ENCODE peak calls at places on chromosomes 11 and 22, in five cellular contexts. N, P, S, V and Z are unnamed samples.

GRCh38 chr22:32760396-32760795 is 41.1 kb upstream of the TIMP3 start:
- DNase-seq in N (no peak), P (no peak), S (no peak), V (no peak), Z (no peak)

GRCh38 chr22:47123827-47124442 is 361.5 kb downstream of the TBC1D22A start:
- DNase-seq in N (peak; percentile 9), P (no peak), S (no peak), V (peak; percentile 21), Z (no peak)

GRCh38 chr22:41900652-41901312 is 14.1 kb downstream of the SHISA8 start:
- DNase-seq in N (peak; percentile 25), P (no peak), S (no peak), V (peak; percentile 47), Z (no peak)

GRCh38 chr11:99098258-99098657 is 77.5 kb downstream of the CNTN5 start:
- DNase-seq in N (no peak), P (no peak), S (no peak), V (no peak), Z (no peak)

GRCh38 chr22:44964722-44965078 is 45.1 kb downstream of the PHF21B start:
- DNase-seq in N (no peak), P (no peak), S (no peak), V (no peak), Z (peak; percentile 77)

GRCh38 chr22:29004647-29005371 is 56.8 kb downstream of the C22orf31 start:
- DNase-seq in N (peak; percentile 66), P (peak; percentile 88), S (peak; percentile 84), V (no peak), Z (peak; percentile 87)

GRCh38 chr11:62566247-62566646 is 7.4 kb downstream of the EEF1G start:
- DNase-seq in N (no peak), P (no peak), S (no peak), V (peak; percentile 25), Z (no peak)

GRCh38 chr11:97451441-97451840 is 1061.6 kb downstream of the JRKL start:
- DNase-seq in N (no peak), P (no peak), S (no peak), V (no peak), Z (no peak)

GRCh38 chr11:27718346-27718852 is 18.1 kb upstream of the BDNF start:
- DNase-seq in N (no peak), P (peak; percentile 73), S (peak; percentile 56), V (no peak), Z (peak; percentile 87)

GRCh38 chr11:74388678-74389327 is 9.4 kb downstream of the PGM2L1 start:
- DNase-seq in N (no peak), P (peak; percentile 33), S (peak; percentile 79), V (no peak), Z (peak; percentile 43)

GRCh38 chr11:27215471-27216267 is 147.3 kb downstream of the CCDC34 start:
- DNase-seq in N (peak; percentile 76), P (no peak), S (peak; percentile 86), V (peak; percentile 82), Z (peak; percentile 17)

GRCh38 chr11:118167906-118168305 is 8.5 kb downstream of the SCN2B start:
- DNase-seq in N (no peak), P (no peak), S (no peak), V (no peak), Z (no peak)

GRCh38 chr22:46192210-46192993 is 42.1 kb downstream of the PPARA start:
- DNase-seq in N (no peak), P (no peak), S (no peak), V (no peak), Z (no peak)

GRCh38 chr22:44128961-44129613 is 51.6 kb upstream of the PARVG start:
- DNase-seq in N (peak; percentile 35), P (no peak), S (no peak), V (peak; percentile 27), Z (no peak)

GRCh38 chr11:129787518-129787917 is 28.1 kb upstream of the TMEM45B start:
- DNase-seq in N (no peak), P (no peak), S (no peak), V (no peak), Z (no peak)

GRCh38 chr22:46592390-46592872 is 27.8 kb upstream of the GRAMD4 start:
- DNase-seq in N (peak; percentile 70), P (no peak), S (no peak), V (peak; percentile 92), Z (no peak)

GRCh38 chr11:19259487-19260345 is 19.0 kb upstream of the E2F8 start:
- DNase-seq in N (peak; percentile 69), P (peak; percentile 62), S (peak; percentile 89), V (peak; percentile 88), Z (peak; percentile 65)

GRCh38 chr22:45552580-45553332 is 50.1 kb downstream of the FBLN1 start:
- DNase-seq in N (peak; percentile 82), P (no peak), S (peak; percentile 78), V (no peak), Z (peak; percentile 76)

GRCh38 chr22:44395116-44396005 is 82.6 kb upstream of the SHISAL1 start:
- DNase-seq in N (peak; percentile 37), P (no peak), S (peak; percentile 41), V (peak; percentile 54), Z (peak; percentile 52)

GRCh38 chr22:49235463-49236300 is 592.0 kb downstream of the BRD1 start:
- DNase-seq in N (no peak), P (no peak), S (peak; percentile 25), V (peak; percentile 44), Z (peak; percentile 55)

GRCh38 chr11:102456381-102456780 is 3.8 kb upstream of the TMEM123 start:
- DNase-seq in N (no peak), P (no peak), S (peak; percentile 60), V (no peak), Z (no peak)

GRCh38 chr22:50599816-50600454 is 658 bp upstream of the MAPK8IP2 start:
- DNase-seq in N (no peak), P (peak; percentile 67), S (peak; percentile 60), V (peak; percentile 85), Z (peak; percentile 99)

GRCh38 chr22:31210830-31211503 is 1.1 kb upstream of the LIMK2 start:
- DNase-seq in N (no peak), P (no peak), S (peak; percentile 73), V (no peak), Z (no peak)

GRCh38 chr11:31641477-31642062 is 132.0 kb downstream of the ELP4 start:
- DNase-seq in N (no peak), P (peak; percentile 38), S (peak; percentile 61), V (no peak), Z (peak; percentile 3)

GRCh38 chr11:115944596-115944995 is 440.4 kb upstream of the CADM1 start:
- DNase-seq in N (no peak), P (no peak), S (no peak), V (no peak), Z (no peak)

GRCh38 chr11:1041936-1042608 is 5.6 kb upstream of the MUC6 start:
- DNase-seq in N (peak; percentile 57), P (no peak), S (no peak), V (peak; percentile 74), Z (no peak)

GRCh38 chr22:17483670-17484372 is 79.5 kb upstream of the SLC25A18 start:
- DNase-seq in N (no peak), P (no peak), S (no peak), V (no peak), Z (no peak)

GRCh38 chr11:102849319-102849718 is 5.9 kb upstream of the MMP3 start:
- DNase-seq in N (no peak), P (no peak), S (no peak), V (no peak), Z (no peak)

GRCh38 chr11:100557830-100558611 is 129.1 kb upstream of the ARHGAP42 start:
- DNase-seq in N (no peak), P (no peak), S (no peak), V (no peak), Z (no peak)

GRCh38 chr22:37996515-37997246 is 12.3 kb upstream of the SOX10 start:
- DNase-seq in N (no peak), P (no peak), S (no peak), V (no peak), Z (peak; percentile 67)

GRCh38 chr22:34526681-34527080 is 539.3 kb upstream of the ISX start:
- DNase-seq in N (no peak), P (no peak), S (no peak), V (no peak), Z (no peak)

GRCh38 chr22:24592846-24593809 is at the start of gene LRRC75B:
- DNase-seq in N (peak; percentile 91), P (peak; percentile 77), S (peak; percentile 92), V (peak; percentile 87), Z (peak; percentile 99)

GRCh38 chr11:67320691-67321090 is 17.4 kb downstream of the SSH3 start:
- DNase-seq in N (no peak), P (no peak), S (no peak), V (no peak), Z (no peak)

GRCh38 chr11:30258679-30259078 is 27.9 kb downstream of the FSHB start:
- DNase-seq in N (no peak), P (no peak), S (no peak), V (no peak), Z (no peak)

GRCh38 chr11:13970986-13971385 is 8.5 kb downstream of the SPON1 start:
- DNase-seq in N (no peak), P (no peak), S (no peak), V (no peak), Z (peak; percentile 44)

GRCh38 chr11:75421035-75421602 is 11.9 kb downstream of the KLHL35 start:
- DNase-seq in N (no peak), P (no peak), S (no peak), V (peak; percentile 41), Z (peak; percentile 69)

GRCh38 chr11:61061081-61061826 is 41.0 kb upstream of the CD5 start:
- DNase-seq in N (no peak), P (no peak), S (no peak), V (no peak), Z (no peak)
- H3K4me3 ChIP-seq in N (no peak overlapping the region), P (no peak overlapping the region), S (no peak overlapping the region), V (no peak overlapping the region), Z (no peak overlapping the region)

GRCh38 chr11:65194564-65194963 is 12.8 kb downstream of the CAPN1 start:
- DNase-seq in N (no peak), P (no peak), S (no peak), V (no peak), Z (no peak)
- H3K36me3 ChIP-seq in N (peaks cover 94% of the 10 kb centered on the region), P (peaks cover 4% of the 10 kb centered on the region), S (peaks cover 38% of the 10 kb centered on the region), V (peaks cover 98% of the 10 kb centered on the region), Z (peaks cover 12% of the 10 kb centered on the region)

GRCh38 chr22:20438678-20439492 is 1.3 kb upstream of the SCARF2 start:
- DNase-seq in N (peak; percentile 47), P (no peak), S (no peak), V (peak; percentile 77), Z (peak; percentile 90)
- H3K27me3 ChIP-seq in N (peaks cover 26% of the 10 kb centered on the region), P (peaks cover 53% of the 10 kb centered on the region), S (peaks cover 26% of the 10 kb centered on the region), V (peaks cover 42% of the 10 kb centered on the region), Z (peaks cover 35% of the 10 kb centered on the region)

DNA sequence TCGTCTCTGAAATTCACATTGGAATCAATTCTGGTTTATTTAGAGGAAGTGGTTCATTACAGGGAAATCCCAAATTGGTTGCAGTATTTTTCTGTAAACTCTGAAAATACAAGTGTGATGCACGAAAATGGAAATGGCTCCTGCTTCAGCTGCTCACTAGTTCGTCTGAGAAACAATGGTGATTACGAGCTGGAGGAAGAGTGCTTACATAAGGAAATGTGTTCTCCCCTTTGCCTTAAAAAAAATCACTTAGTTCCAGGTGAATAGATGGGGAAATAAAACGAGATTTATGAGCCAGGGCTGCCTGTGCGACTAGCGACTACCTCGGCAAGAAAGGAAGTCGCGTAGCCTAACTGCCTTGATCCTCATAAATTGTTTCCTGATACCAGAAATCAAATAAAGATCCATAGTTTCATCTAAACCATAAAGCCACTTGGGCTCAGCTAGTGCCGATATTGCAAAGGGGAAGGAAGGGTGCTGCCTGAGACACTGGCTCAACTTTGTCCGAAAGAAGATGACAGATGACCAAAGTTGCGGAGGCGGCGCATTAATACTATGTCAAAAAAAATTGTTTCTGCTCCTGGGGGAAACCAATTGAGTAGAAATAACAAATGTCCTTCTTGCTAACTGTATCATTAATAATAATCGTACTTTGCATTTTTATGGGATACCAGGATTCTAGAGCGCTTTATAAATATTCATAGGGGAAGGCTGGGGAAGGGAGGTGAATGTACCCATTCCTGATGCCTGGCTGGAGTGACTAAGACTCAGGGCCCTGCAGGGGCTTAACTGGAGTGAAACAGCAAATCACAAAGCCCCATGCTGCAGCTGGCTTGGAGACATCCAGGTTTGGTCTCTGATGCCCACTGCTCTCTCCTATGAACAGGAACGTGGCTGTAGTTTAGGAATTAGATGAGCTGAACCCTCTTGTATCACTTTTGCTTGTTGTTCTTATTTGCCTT is 185.7 kb downstream of the BLID start:
- DNase-seq in N (peak; percentile 55), P (no peak), S (no peak), V (no peak), Z (no peak)
- H3K4me3 ChIP-seq in N (peak overlapping the region; percentile 39), P (no peak overlapping the region), S (no peak overlapping the region), V (no peak overlapping the region), Z (peak overlapping the region; percentile 34)